ENCODE peak calls at places on chromosomes 5 and 9, in five cellular contexts. E, N, L, F and J are unnamed samples.

GRCh38 chr9:107841078-107841477 is 351.5 kb upstream of the KLF4 start:
- DNase-seq in N (no peak), E (no peak), F (no peak), L (no peak), J (no peak)

GRCh38 chr5:83434929-83435328 is 36.6 kb upstream of the VCAN start:
- DNase-seq in N (no peak), F (no peak), L (no peak), E (no peak), J (no peak)

GRCh38 chr5:96794757-96795156 is 13.0 kb downstream of the ERAP1 start:
- DNase-seq in E (no peak), N (no peak), L (no peak), F (no peak), J (no peak)

GRCh38 chr9:37407468-37407867 is 15.0 kb upstream of the GRHPR start:
- DNase-seq in E (no peak), L (no peak), N (no peak), F (no peak), J (no peak)

GRCh38 chr5:59249160-59249559 is 644.4 kb downstream of the PDE4D start:
- DNase-seq in E (no peak), N (no peak), L (no peak), F (no peak), J (no peak)

GRCh38 chr5:73531356-73531755 is 33.1 kb downstream of the BTF3 start:
- DNase-seq in E (no peak), F (no peak), L (no peak), N (no peak), J (no peak)

GRCh38 chr5:133381041-133381440 is 231.3 kb downstream of the FSTL4 start:
- DNase-seq in N (no peak), L (no peak), F (no peak), E (no peak), J (no peak)

GRCh38 chr5:147558131-147558730 is 48.4 kb upstream of the DPYSL3 start:
- DNase-seq in F (peak), E (no peak), L (no peak), N (no peak), J (no peak)

GRCh38 chr9:38417003-38417965 is 7.0 kb downstream of the IGFBPL1 start:
- DNase-seq in L (no peak), N (no peak), E (peak), F (no peak), J (no peak)

GRCh38 chr5:11177993-11178711 is 417.1 kb upstream of the DAP start:
- DNase-seq in N (no peak), F (no peak), L (no peak), E (no peak), J (no peak)

GRCh38 chr5:6256901-6257300 is 121.4 kb downstream of the MED10 start:
- DNase-seq in L (no peak), N (no peak), F (no peak), E (no peak), J (no peak)

GRCh38 chr9:137670391-137671195 is 51.8 kb downstream of the EHMT1 start:
- DNase-seq in L (no peak), F (no peak), N (no peak), E (peak), J (no peak)

GRCh38 chr5:144028058-144028457 is 142.4 kb downstream of the YIPF5 start:
- DNase-seq in F (peak), E (peak), L (no peak), N (peak), J (peak)

GRCh38 chr5:122076023-122076422 is 2.0 kb downstream of the LOX start:
- DNase-seq in N (no peak), L (no peak), F (peak), E (peak), J (no peak)

GRCh38 chr9:764105-764524 is 77.4 kb upstream of the DMRT1 start:
- DNase-seq in L (peak), F (peak), N (no peak), E (peak), J (peak)

GRCh38 chr5:113950186-113950585 is 411.7 kb upstream of the KCNN2 start:
- DNase-seq in E (no peak), F (no peak), N (no peak), L (no peak), J (no peak)

GRCh38 chr5:76371955-76372319 is 31.1 kb upstream of the IQGAP2 start:
- DNase-seq in L (no peak), N (no peak), E (peak), F (no peak), J (no peak)

GRCh38 chr5:179393078-179393477 is 47.8 kb upstream of the ADAMTS2 start:
- DNase-seq in N (no peak), F (peak), L (no peak), E (peak), J (peak)

GRCh38 chr5:146137967-146138403 is 32.6 kb upstream of the PLAC8L1 start:
- DNase-seq in F (peak), N (no peak), E (peak), L (no peak), J (no peak)

GRCh38 chr9:28925184-28925583 is 1351.9 kb upstream of the C9orf72 start:
- DNase-seq in L (no peak), N (no peak), F (no peak), E (peak), J (no peak)

GRCh38 chr9:76756273-76756650 is 8.0 kb upstream of the PCA3 start:
- DNase-seq in L (no peak), F (peak), E (peak), N (no peak), J (no peak)

GRCh38 chr5:35884789-35885172 is 28.1 kb downstream of the IL7R start:
- DNase-seq in N (no peak), F (no peak), E (no peak), L (no peak), J (no peak)

GRCh38 chr9:125516381-125516960 is 190.5 kb downstream of the MAPKAP1 start:
- DNase-seq in N (no peak), E (no peak), L (no peak), F (no peak), J (no peak)

GRCh38 chr9:116951588-116952433 is 264.7 kb downstream of the TRIM32 start:
- DNase-seq in N (peak), L (no peak), F (no peak), E (peak), J (peak)

GRCh38 chr5:175706499-175706898 is 48.6 kb downstream of the HRH2 start:
- DNase-seq in L (no peak), E (no peak), N (no peak), F (no peak), J (no peak)

GRCh38 chr9:78932849-78933627 is 636.1 kb downstream of the PSAT1 start:
- DNase-seq in E (peak), F (peak), L (no peak), N (no peak), J (no peak)

GRCh38 chr9:135524130-135524861 is 3.1 kb downstream of the LCN1 start:
- DNase-seq in F (peak), E (no peak), L (no peak), N (no peak), J (no peak)

GRCh38 chr5:149002053-149002452 is 60.8 kb downstream of the SH3TC2 start:
- DNase-seq in E (peak), N (peak), F (peak), L (no peak), J (peak)

GRCh38 chr5:15715535-15715934 is 215.6 kb downstream of the FBXL7 start:
- DNase-seq in E (no peak), F (no peak), L (no peak), N (no peak), J (no peak)

GRCh38 chr5:162429161-162429560 is 361.6 kb downstream of the GABRG2 start:
- DNase-seq in F (no peak), L (no peak), N (no peak), E (no peak), J (no peak)

GRCh38 chr5:64872044-64872443 is 103.3 kb downstream of the CWC27 start:
- DNase-seq in L (no peak), E (peak), F (no peak), N (no peak), J (no peak)

GRCh38 chr9:87195306-87195705 is 248.0 kb upstream of the GAS1 start:
- DNase-seq in L (no peak), F (no peak), N (no peak), E (peak), J (no peak)
- H3K4me3 ChIP-seq in L (no peak), F (no peak), N (no peak), E (no peak), J (no peak)

GRCh38 chr5:55154893-55155292 is 5.1 kb upstream of the GPX8 start:
- DNase-seq in L (no peak), F (peak), N (peak), E (peak), J (peak)
- H3K4me3 ChIP-seq in L (no peak), F (no peak), N (no peak), E (no peak), J (no peak)

GRCh38 chr9:20659474-20659962 is 24.5 kb upstream of the FOCAD start:
- DNase-seq in N (no peak), F (no peak), E (no peak), L (no peak), J (no peak)
- H3K4me3 ChIP-seq in N (no peak), F (peak), E (peak), L (no peak), J (no peak)

GRCh38 chr9:121744687-121745395 is 93.4 kb downstream of the DAB2IP start:
- DNase-seq in L (no peak), E (peak), F (no peak), N (no peak), J (no peak)
- H3K4me3 ChIP-seq in L (peak), E (no peak), F (no peak), N (no peak), J (no peak)

GRCh38 chr9:96781552-96781951 is 3.7 kb upstream of the ZNF510 start:
- DNase-seq in N (no peak), E (no peak), L (no peak), F (no peak), J (no peak)
- H3K4me3 ChIP-seq in N (no peak), E (no peak), L (no peak), F (no peak), J (no peak)

DNA sequence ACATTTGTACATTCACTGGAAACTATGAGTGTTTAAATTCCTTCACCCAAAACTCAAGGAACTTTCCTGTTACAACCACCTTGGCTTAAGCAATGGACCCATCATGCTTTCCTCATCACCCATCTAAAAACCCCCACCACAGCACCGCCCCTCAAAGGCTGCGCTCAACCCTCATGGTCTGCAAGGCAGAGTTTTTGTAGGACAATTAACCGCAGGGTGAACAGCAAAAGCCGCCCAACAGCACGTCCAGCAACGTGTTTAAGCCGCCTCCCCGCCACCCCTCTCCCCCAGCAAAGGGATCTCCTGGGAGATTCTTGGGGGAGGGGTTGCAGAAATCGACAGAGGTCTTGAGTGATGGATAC is 2.0 kb downstream of the ROR2 start:
- DNase-seq in F (peak), L (no peak), N (no peak), E (no peak), J (no peak)
- H3K4me3 ChIP-seq in F (peak), L (no peak), N (peak), E (no peak), J (no peak)

GRCh38 chr9:130183133-130183762 is 11.0 kb downstream of the NCS1 start:
- DNase-seq in F (peak), E (peak), N (peak), L (no peak), J (peak)
- H3K4me3 ChIP-seq in F (no peak), E (no peak), N (peak), L (no peak), J (no peak)

GRCh38 chr9:12775963-12776774 is 1.3 kb downstream of the LURAP1L start:
- DNase-seq in L (peak), F (peak), E (peak), N (no peak), J (peak)
- H3K4me3 ChIP-seq in L (peak), F (peak), E (peak), N (peak), J (peak)

GRCh38 chr5:7422719-7423118 is 26.8 kb downstream of the ADCY2 start:
- DNase-seq in E (no peak), L (no peak), F (no peak), N (no peak), J (no peak)

GRCh38 chr5:7422262-7422661 is 26.3 kb downstream of the ADCY2 start:
- DNase-seq in N (no peak), E (no peak), L (no peak), F (no peak), J (no peak)

GRCh38 chr5:7419367-7419766 is 23.4 kb downstream of the ADCY2 start:
- DNase-seq in E (no peak), L (no peak), N (no peak), F (no peak), J (no peak)

GRCh38 chr5:7419846-7420245 is 23.9 kb downstream of the ADCY2 start:
- DNase-seq in F (no peak), N (no peak), L (no peak), E (no peak), J (no peak)

DNA sequence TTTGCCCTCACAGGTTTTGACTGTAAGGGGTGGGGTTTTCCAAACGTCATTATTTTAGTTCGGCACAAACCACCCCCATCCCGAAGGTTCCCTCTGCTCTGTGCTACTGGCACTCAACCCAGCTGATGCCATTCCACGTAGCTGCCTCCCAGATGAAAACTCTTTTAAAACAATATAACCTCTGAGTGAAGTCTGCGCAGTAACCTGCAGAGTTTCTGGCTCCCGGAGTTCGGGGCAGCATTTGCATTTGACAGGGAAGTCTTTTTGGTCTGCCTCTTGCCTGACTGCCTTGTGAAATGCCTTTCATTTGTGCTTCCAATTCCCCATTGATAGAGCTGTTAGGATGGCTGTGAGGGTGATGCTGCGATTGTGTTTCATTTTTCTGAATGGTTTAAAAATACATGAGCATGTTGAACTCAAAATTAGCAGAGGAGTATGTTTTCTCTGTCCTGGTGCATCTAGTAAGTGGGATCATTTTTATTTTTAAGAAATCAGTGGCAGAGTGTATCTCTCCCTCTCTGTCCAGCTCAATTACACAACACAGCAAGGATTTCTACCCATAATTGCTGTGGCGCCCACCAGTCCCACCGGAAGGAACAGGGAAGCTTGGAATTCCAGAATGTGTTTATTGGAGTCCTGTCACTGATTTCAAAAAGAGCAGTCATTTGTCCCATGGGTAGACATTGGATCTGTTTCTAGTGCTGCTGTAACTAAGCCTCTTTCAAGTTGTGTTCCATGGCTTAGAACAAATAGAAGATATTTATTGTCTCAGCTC is 24.8 kb downstream of the ADCY2 start:
- DNase-seq in N (no peak), L (no peak), F (no peak), E (no peak), J (no peak)
- H3K4me3 ChIP-seq in N (no peak), L (no peak), F (no peak), E (no peak), J (no peak)